ENCODE peak calls at places on chromosomes 13 and 19, in nine cellular contexts. J, A, P, Q, W, F, Z, L and Y are unnamed samples.

GRCh38 chr19:50191270-50191669 is 12.2 kb upstream of the MYH14 start:
- DNase-seq in Z (no peak), Q (no peak), W (no peak), F (no peak), P (no peak), J (no peak), L (no peak), A (no peak), Y (no peak)

GRCh38 chr19:55683449-55684261 is 8.6 kb downstream of the EPN1 start:
- DNase-seq in A (no peak), W (no peak), L (no peak), J (peak), F (no peak), Z (no peak), P (peak), Q (no peak), Y (no peak)

GRCh38 chr13:48559638-48560320 is 26.9 kb upstream of the RCBTB2 start:
- DNase-seq in P (no peak), A (no peak), Z (no peak), W (no peak), J (no peak), L (no peak), Q (no peak), F (no peak), Y (no peak)

GRCh38 chr13:24183741-24184182 is 23.2 kb downstream of the SPATA13 start:
- DNase-seq in W (no peak), Z (no peak), Q (no peak), A (no peak), L (no peak), F (no peak), P (no peak), J (no peak), Y (no peak)

GRCh38 chr19:19956431-19957075 is 55.8 kb downstream of the ZNF93 start:
- DNase-seq in Z (no peak), J (no peak), L (no peak), W (no peak), F (no peak), Q (no peak), A (no peak), P (no peak), Y (no peak)

GRCh38 chr13:99693351-99693750 is 192.1 kb downstream of the TM9SF2 start:
- DNase-seq in L (no peak), Z (no peak), F (no peak), W (no peak), A (no peak), Q (no peak), P (no peak), J (no peak), Y (no peak)

GRCh38 chr13:87889241-87889640 is 218.1 kb downstream of the SLITRK5 start:
- DNase-seq in F (no peak), L (no peak), P (no peak), W (no peak), A (no peak), J (no peak), Q (no peak), Z (no peak), Y (no peak)

GRCh38 chr13:23321534-23322241 is 111.8 kb downstream of the SACS start:
- DNase-seq in L (peak), A (no peak), W (no peak), F (peak), P (no peak), Q (no peak), J (no peak), Z (no peak), Y (peak)

GRCh38 chr19:48568345-48568886 is 16.4 kb downstream of the SULT2B1 start:
- DNase-seq in W (no peak), J (peak), F (peak), Z (peak), L (peak), Q (no peak), A (peak), P (peak), Y (peak)

GRCh38 chr13:34162545-34162936 is 344.6 kb downstream of the RFC3 start:
- DNase-seq in A (no peak), W (no peak), L (no peak), Z (no peak), Q (no peak), P (no peak), F (no peak), J (no peak), Y (no peak)

GRCh38 chr13:113666951-113667701 is at the start of gene GRK1:
- DNase-seq in Q (no peak), W (peak), P (peak), A (no peak), F (no peak), L (no peak), Z (peak), J (no peak), Y (peak)

GRCh38 chr19:28166025-28166424 is 1046.9 kb downstream of the UQCRFS1 start:
- DNase-seq in F (no peak), J (no peak), W (no peak), A (no peak), Z (no peak), L (no peak), P (no peak), Q (no peak), Y (no peak)

GRCh38 chr13:76754414-76754813 is 131.8 kb downstream of the KCTD12 start:
- DNase-seq in W (no peak), Z (no peak), P (no peak), L (peak), Q (no peak), J (no peak), F (no peak), A (no peak), Y (peak)

GRCh38 chr13:45362939-45363338 is 22.0 kb upstream of the TPT1 start:
- DNase-seq in J (no peak), Q (no peak), W (no peak), Z (no peak), A (no peak), P (no peak), F (no peak), L (no peak), Y (no peak)

GRCh38 chr19:1074512-1075283 is 7.7 kb downstream of the ARHGAP45 start:
- DNase-seq in A (peak), Z (peak), F (no peak), P (peak), L (no peak), Q (peak), J (peak), W (peak), Y (peak)

GRCh38 chr13:92321174-92321573 is 905.4 kb upstream of the GPC6 start:
- DNase-seq in J (no peak), P (no peak), W (no peak), L (no peak), Z (no peak), Q (no peak), A (no peak), F (no peak), Y (no peak)

GRCh38 chr13:36190771-36191170 is 23.6 kb downstream of the SOHLH2 start:
- DNase-seq in J (no peak), Q (no peak), W (no peak), A (no peak), P (no peak), L (no peak), Z (no peak), F (no peak), Y (no peak)

GRCh38 chr19:42440357-42441046 is 2.2 kb downstream of the CXCL17 start:
- DNase-seq in W (peak), P (peak), Z (no peak), F (peak), Q (peak), A (peak), L (peak), J (peak), Y (peak)

DNA sequence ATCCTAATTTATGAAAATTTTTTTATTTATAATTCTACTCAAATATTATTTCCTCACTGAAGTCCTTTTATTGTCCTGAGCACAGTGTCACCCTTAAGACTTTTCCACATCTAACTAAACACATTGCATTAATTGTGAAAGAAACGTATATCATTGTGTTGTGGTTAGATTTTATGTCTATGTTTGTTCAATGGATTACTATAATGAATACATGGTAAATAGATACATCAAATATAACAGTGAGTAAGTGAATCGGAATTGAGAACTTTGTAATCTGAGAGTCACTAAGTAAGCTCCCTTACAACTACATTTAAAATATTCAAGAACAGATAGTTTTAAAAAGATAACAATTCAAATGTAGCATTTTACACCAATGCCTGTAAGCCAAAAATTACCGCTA is 417.6 kb upstream of the PCDH20 start:
- DNase-seq in P (no peak), W (no peak), L (no peak), Q (no peak), Z (no peak), F (no peak), A (no peak), J (no peak), Y (no peak)
- TF ChIP-seq POLR2AphosphoS5 in P (no peak), W (no peak), L (no peak), Q (no peak), Z (no peak), F (no peak), A (no peak), J (no peak), Y (no peak)

GRCh38 chr19:46609511-46610412 is 8.6 kb downstream of the CALM3 start:
- DNase-seq in A (peak), L (no peak), W (peak), P (no peak), Q (no peak), F (no peak), Z (peak), J (no peak), Y (peak)

GRCh38 chr19:46608581-46609345 is 7.6 kb downstream of the CALM3 start:
- DNase-seq in J (no peak), W (peak), P (no peak), F (no peak), Z (peak), Q (no peak), A (peak), L (no peak), Y (peak)

GRCh38 chr19:46610413-46610775 is 9.3 kb downstream of the CALM3 start:
- DNase-seq in F (no peak), J (no peak), L (no peak), Z (peak), P (no peak), A (peak), W (peak), Q (no peak), Y (peak)

GRCh38 chr19:46611791-46612190 is 10.7 kb downstream of the CALM3 start:
- DNase-seq in W (peak), A (peak), Z (no peak), P (no peak), F (no peak), J (no peak), L (no peak), Q (no peak), Y (peak)

DNA sequence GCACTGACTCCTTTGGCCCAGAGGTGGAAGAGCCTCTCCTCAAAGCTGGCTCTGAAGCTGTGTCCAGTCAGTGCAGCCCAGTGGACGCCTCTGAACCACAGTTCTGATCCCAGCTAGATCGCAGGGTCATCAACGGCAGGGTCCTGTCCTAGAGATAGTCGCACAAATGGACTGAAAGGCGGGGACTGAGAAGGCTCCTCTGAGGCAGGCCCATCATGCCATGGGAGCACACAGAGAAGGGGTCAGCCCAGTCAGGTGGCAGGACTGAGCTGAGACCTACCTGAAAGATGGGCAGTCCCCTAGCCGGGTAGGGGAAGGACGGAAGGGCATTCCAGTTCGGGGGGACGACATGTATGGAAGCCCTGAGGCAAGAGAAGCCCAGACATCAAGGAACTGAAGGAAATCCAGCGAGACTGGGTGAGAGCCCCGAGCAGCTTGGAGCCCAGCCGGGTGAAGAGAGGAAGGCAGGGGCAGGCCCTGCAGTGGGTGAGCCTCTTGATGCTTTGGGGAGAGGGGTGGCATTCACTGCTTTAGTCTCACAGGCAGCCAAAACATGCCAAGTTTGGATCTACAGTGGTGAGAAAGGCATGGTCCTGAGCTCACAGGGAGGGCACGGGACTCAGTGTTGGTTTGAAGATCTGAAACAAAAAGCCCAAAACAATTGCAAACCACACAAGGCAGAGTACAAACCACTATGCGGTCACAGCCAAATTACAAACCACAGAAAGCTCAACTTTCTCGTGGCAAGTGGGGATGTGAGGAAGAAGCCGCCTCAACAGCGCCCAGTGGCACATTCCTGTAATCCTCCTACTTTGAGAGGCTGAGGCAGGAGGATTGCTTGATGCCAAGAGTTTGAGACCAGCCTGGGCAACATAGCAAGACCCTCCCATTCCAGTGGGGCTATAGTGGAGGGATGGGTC is 10.0 kb downstream of the CALM3 start:
- DNase-seq in F (no peak), A (peak), Z (peak), J (no peak), W (peak), L (no peak), P (no peak), Q (no peak), Y (peak)
- TF ChIP-seq POLR2AphosphoS5 in F (peak), A (peak), Z (no peak), J (no peak), W (peak), L (no peak), P (no peak), Q (peak), Y (no peak)

GRCh38 chr19:31676271-31677004 is 327.2 kb upstream of the TSHZ3 start:
- DNase-seq in A (peak), F (no peak), W (no peak), P (no peak), L (no peak), Q (no peak), J (no peak), Z (no peak), Y (no peak)
- TF ChIP-seq POLR2AphosphoS5 in A (no peak), F (no peak), W (no peak), P (no peak), L (no peak), Q (no peak), J (no peak), Z (no peak), Y (no peak)

DNA sequence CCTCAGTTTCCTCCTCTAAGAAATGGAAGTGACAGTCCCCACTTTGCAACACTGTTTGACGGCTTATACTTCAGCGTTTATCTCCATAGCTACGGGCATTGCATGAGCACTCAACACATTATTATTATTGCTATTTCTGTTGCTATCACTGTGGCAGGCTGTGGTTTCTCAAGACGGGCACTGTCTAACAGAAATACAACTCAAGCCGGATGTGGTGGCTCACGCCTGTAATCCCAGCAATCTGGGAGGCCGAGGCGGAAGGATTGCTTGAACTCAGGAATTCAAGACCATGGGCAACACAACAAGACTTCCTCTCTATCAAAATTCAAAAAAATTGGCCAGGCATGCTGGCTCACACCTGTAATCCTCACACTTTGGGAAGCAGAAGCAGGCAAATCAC is 4.9 kb upstream of the ZSWIM4 start:
- DNase-seq in L (no peak), W (peak), F (no peak), Q (no peak), Z (no peak), A (no peak), J (no peak), P (no peak), Y (no peak)
- TF ChIP-seq POLR2AphosphoS5 in L (no peak), W (no peak), F (no peak), Q (no peak), Z (no peak), A (no peak), J (no peak), P (no peak), Y (no peak)

GRCh38 chr19:36849701-36850645 is 703 bp upstream of the ZNF345 start:
- DNase-seq in F (no peak), J (peak), W (peak), Z (peak), L (peak), Q (peak), A (peak), P (peak), Y (peak)
- TF ChIP-seq POLR2AphosphoS5 in F (no peak), J (peak), W (peak), Z (no peak), L (peak), Q (peak), A (no peak), P (peak), Y (peak)

GRCh38 chr13:105446197-105446596 is 1089.3 kb downstream of the EFNB2 start:
- DNase-seq in Q (no peak), Z (no peak), P (no peak), J (no peak), L (no peak), W (no peak), A (no peak), F (no peak), Y (no peak)

GRCh38 chr13:105441406-105441805 is 1094.1 kb downstream of the EFNB2 start:
- DNase-seq in J (no peak), P (no peak), Q (no peak), Z (no peak), A (no peak), L (peak), W (no peak), F (no peak), Y (no peak)

GRCh38 chr13:105442040-105442439 is 1093.4 kb downstream of the EFNB2 start:
- DNase-seq in A (no peak), W (no peak), P (no peak), Z (no peak), F (no peak), Q (no peak), J (no peak), L (no peak), Y (no peak)

GRCh38 chr13:105445793-105446192 is 1089.7 kb downstream of the EFNB2 start:
- DNase-seq in J (no peak), Z (no peak), P (no peak), L (no peak), Q (no peak), W (no peak), F (no peak), A (no peak), Y (no peak)

GRCh38 chr13:105442941-105443340 is 1092.5 kb downstream of the EFNB2 start:
- DNase-seq in L (peak), F (peak), J (no peak), Z (no peak), W (no peak), A (no peak), Q (no peak), P (no peak), Y (no peak)
- TF ChIP-seq POLR2AphosphoS5 in L (no peak), F (no peak), J (no peak), Z (no peak), W (no peak), A (peak), Q (no peak), P (peak), Y (peak)

DNA sequence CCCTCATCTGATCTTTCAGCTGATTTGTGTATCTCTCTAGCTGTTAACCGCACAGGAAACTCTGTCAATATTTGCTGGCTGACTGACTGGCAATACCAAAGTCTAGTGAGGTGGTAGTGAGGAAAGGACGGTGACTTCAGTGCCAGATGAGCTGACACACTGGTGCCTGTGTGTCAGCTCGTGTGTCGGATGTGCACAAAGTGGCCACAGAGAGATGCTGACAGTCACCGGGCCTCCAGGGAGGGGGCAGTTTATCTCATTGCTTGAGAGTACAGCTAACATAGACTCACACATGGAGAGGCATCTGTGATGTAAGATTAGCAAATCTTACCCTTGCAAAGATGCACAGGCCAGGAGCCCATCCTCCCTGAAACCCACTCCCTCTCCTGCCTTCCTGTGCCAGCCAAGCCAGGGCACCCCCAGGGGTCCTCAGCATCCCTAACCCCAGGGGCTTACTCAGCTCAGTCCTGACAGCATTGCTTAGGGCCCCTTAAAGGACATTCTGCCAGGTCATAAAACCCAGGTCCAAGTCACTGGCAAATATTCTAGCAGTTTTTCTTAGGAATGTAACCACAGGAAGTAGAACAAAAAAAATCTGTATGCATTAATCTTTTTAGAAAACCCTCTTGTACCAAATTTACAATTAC is 80.2 kb downstream of the SHISA2 start:
- DNase-seq in F (no peak), W (peak), L (no peak), A (no peak), P (no peak), J (peak), Z (no peak), Q (no peak), Y (no peak)
- TF ChIP-seq POLR2AphosphoS5 in F (no peak), W (no peak), L (no peak), A (no peak), P (no peak), J (peak), Z (no peak), Q (no peak), Y (no peak)

GRCh38 chr19:46618670-46619231 is 6.1 kb downstream of the PTGIR start:
- DNase-seq in F (no peak), P (peak), W (no peak), J (no peak), L (no peak), A (peak), Q (no peak), Z (no peak), Y (no peak)
- TF ChIP-seq POLR2AphosphoS5 in F (no peak), P (no peak), W (no peak), J (peak), L (no peak), A (no peak), Q (no peak), Z (no peak), Y (no peak)

GRCh38 chr19:43783636-43784035 is 2.9 kb upstream of the KCNN4 start:
- DNase-seq in Q (no peak), J (no peak), A (no peak), W (no peak), F (no peak), Z (no peak), P (no peak), L (no peak), Y (no peak)

GRCh38 chr19:43782689-43783231 is 2.0 kb upstream of the KCNN4 start:
- DNase-seq in J (no peak), W (peak), F (no peak), A (no peak), Z (no peak), P (peak), Q (peak), L (no peak), Y (no peak)

GRCh38 chr19:43784251-43784980 is 3.6 kb upstream of the KCNN4 start:
- DNase-seq in A (no peak), Z (no peak), L (peak), W (no peak), F (peak), J (no peak), Q (peak), P (peak), Y (no peak)

GRCh38 chr19:43786665-43787064 is 5.9 kb upstream of the KCNN4 start:
- DNase-seq in F (no peak), Q (no peak), J (no peak), W (no peak), A (no peak), Z (no peak), L (no peak), P (no peak), Y (no peak)

GRCh38 chr19:43784981-43785808 is 4.4 kb upstream of the KCNN4 start:
- DNase-seq in A (peak), Z (no peak), P (peak), J (peak), L (peak), F (peak), Q (no peak), W (peak), Y (no peak)
- TF ChIP-seq POLR2AphosphoS5 in A (no peak), Z (no peak), P (no peak), J (peak), L (no peak), F (peak), Q (no peak), W (no peak), Y (no peak)